ENCODE peak calls at places on chromosomes 1 and 21, in five cellular contexts. J is PC-3; H is upper lobe of right lung; U is CD8-positive, alpha-beta T cell; Z is cardiac muscle cell. P is an unnamed sample. For H3K4me1, the result is how much of the 10 kb centered on the place peaks cover.

GRCh38 chr1:170426596-170426995 is 105.4 kb upstream of the GORAB start:
- DNase-seq in J (no peak), H (no peak), U (no peak), Z (peak), P (no peak)

GRCh38 chr1:63214553-63214952 is 107.8 kb upstream of the FOXD3 start:
- DNase-seq in J (no peak), H (no peak), U (no peak), Z (no peak), P (no peak)

GRCh38 chr1:21816602-21817302 is 4.7 kb downstream of the LDLRAD2 start:
- DNase-seq in J (peak), H (no peak), U (no peak), Z (no peak), P (no peak)

GRCh38 chr1:243246916-243247315 is 8.2 kb downstream of the CEP170 start:
- DNase-seq in J (peak), H (no peak), U (no peak), Z (no peak), P (no peak)

GRCh38 chr1:159884296-159884695 is 15.7 kb downstream of the CFAP45 start:
- DNase-seq in J (no peak), H (no peak), U (no peak), Z (no peak), P (no peak)

GRCh38 chr1:116382857-116383256 is 9.8 kb downstream of the ATP1A1 start:
- DNase-seq in J (no peak), H (no peak), U (no peak), Z (peak), P (no peak)

GRCh38 chr1:107594541-107594940 is 370.4 kb downstream of the VAV3 start:
- DNase-seq in J (peak), H (no peak), U (no peak), Z (no peak), P (no peak)

GRCh38 chr1:217435159-217435558 is 195.7 kb downstream of the GPATCH2 start:
- DNase-seq in J (no peak), H (no peak), U (no peak), Z (no peak), P (no peak)

GRCh38 chr1:21706151-21706835 is 37.1 kb upstream of the RAP1GAP start:
- DNase-seq in J (no peak), H (no peak), U (no peak), Z (peak), P (no peak)

GRCh38 chr1:64186138-64186897 is 17.1 kb upstream of the UBE2U start:
- DNase-seq in J (no peak), H (peak), U (no peak), Z (peak), P (no peak)

GRCh38 chr1:14881775-14882672 is 271.5 kb upstream of the TMEM51 start:
- DNase-seq in J (no peak), H (no peak), U (no peak), Z (no peak), P (no peak)

GRCh38 chr1:94648225-94649007 is 106.9 kb upstream of the F3 start:
- DNase-seq in J (no peak), H (peak), U (no peak), Z (no peak), P (peak)

GRCh38 chr1:99645199-99645598 is 714 bp upstream of the PALMD start:
- DNase-seq in J (peak), H (no peak), U (no peak), Z (no peak), P (no peak)

GRCh38 chr1:186155594-186155993 is 219.5 kb downstream of the TPR start:
- DNase-seq in J (peak), H (no peak), U (no peak), Z (peak), P (no peak)

GRCh38 chr1:115089443-115090340 is at the start of gene TSPAN2:
- DNase-seq in J (peak), H (peak), U (peak), Z (peak), P (peak)

GRCh38 chr1:29698033-29698432 is 461.7 kb downstream of the PTPRU start:
- DNase-seq in J (peak), H (peak), U (no peak), Z (peak), P (no peak)

DNA sequence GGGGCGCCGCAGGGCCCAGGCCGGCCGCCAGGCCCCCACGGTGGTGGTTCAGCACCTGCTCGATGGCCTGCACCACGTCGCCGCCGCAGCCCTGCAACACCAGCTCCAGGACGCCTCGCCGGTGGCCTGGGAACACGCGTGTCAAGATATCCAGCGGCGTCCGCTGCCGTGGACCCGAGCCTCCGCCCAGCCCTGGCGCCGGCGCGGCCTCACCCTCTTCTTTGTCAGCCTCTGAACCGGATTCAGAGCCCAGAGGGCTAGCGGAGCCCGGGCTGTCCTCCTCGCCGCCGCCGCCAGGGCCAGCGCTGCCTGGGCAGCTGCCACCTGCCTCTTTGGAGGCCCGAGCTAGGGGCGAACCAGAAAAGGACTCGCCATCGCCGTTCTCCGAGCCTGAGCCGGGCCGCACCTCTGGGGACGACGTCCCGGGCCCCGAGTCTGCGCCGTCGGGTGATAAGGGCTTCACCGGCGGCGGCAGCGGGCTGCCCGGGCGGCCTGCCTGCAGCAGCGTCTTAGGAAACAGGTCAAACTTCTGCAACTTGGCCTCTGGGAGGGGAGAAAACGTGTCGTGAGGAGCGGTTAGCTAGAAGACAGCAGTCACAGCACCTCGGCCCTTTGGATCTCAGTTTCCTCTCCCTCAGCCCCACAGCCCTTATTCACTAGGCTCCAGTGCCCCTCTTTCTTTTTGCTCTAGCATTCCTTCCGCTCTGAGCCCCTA is 3.9 kb downstream of the DMRTA2 start:
- DNase-seq in J (no peak), H (no peak), U (no peak), Z (no peak), P (no peak)
- TF ChIP-seq CTCF in J (no peak), H (no peak), U (no peak), Z (no peak), P (no peak)

DNA sequence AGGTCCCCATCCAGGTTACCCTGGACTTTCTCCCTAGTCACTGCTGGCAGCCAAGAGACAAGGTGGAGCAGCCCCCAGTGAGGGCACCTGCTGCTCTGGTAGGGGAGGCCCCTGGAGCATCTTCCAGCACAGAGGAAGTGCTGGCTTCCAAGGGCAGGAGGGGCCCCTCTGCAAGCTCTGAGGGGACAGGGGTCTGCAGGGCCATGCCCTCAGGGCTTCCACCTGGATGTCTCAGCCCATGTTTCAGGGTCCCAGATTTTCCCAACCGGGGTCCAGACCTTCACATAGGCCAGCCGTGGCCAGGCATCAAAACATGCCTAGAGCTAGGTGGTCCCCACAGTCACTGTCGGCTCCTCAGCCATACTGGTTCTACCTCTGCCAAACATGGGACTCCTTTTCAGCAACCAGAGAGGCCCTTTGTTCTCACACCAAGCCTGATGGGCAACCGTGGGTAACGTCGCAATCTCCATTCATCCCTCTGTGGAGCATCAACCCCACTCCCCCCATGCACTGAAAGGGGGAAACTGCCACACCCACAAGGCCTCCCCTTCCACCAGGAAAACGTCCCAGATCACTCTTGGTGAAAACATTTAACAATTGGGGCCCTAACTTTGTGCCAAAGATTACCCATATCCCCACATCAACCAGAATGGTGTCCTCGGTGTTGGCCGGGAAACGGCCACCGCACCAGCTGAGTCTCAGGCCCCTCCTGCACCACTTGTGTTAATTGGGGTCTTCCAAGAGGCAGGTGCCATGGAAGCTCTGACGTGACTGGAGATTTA is 1.9 kb upstream of the COL6A2 start:
- DNase-seq in J (no peak), H (peak), U (peak), Z (no peak), P (no peak)
- H3K4me1 ChIP-seq in J (under half), H (under half), U (under half), Z (under half), P (under half)

DNA sequence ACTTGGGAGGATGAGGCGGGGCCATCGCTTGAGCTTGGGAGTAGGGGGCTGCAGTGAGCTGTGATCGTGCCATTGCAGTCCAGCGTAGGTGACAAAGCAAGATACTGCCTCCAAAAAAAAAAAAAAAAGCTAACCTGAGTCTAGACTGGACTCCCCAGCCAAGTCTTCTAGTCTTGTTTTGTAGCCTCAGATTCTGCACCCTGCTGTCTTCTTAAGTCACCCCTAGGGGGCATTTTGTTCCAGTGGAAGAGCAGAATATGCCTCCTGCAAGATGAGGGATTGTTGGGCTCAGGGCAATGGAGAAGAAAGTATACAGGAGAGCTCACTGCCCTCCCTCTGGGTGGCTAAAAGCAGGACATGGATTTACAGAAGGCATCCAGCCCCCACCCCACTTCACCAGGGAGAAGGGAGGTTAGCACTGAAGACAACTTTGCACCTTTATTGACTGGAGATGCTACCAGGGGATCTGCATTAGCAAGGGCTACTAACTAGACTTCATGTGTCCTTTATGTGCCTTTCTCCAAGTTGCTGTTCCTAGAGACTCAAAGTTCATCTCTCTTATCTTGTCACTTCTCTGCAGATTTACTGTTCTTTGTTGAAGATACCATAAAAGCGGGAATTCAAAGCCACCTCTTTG is 15.3 kb upstream of the RNF187 start:
- DNase-seq in J (peak), H (no peak), U (no peak), Z (peak), P (no peak)
- TF ChIP-seq CTCF in J (peak), H (peak), U (peak), Z (peak), P (no peak)

DNA sequence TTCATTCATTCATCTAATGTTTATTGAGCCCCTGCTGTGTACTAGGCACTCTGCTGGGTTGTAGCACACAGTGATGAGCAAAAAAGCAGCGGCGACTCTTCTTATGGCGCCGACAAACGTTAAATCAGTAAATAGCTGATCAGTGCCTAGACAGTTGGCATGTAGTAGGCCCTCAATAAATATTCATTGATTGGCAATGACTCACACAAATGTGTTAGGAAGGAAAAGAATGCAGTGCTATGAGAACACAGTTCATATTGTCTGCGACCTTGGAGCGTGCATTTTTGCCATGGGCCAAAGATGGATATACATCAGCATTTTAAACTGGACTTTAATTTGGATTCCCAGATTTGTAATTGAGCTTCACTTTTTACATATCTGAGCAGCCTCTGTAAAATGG is 52.0 kb downstream of the PRDM2 start:
- DNase-seq in J (no peak), H (no peak), U (no peak), Z (no peak), P (no peak)
- H3K4me1 ChIP-seq in J (under half), H (under half), U (half or more), Z (under half), P (under half)

GRCh38 chr1:155269381-155269780 is 3.9 kb downstream of the CLK2 start:
- DNase-seq in J (no peak), H (no peak), U (no peak), Z (no peak), P (no peak)

GRCh38 chr1:155272466-155273133 is 704 bp downstream of the CLK2 start:
- DNase-seq in J (peak), H (no peak), U (no peak), Z (no peak), P (no peak)

GRCh38 chr1:155268630-155269029 is 4.7 kb downstream of the CLK2 start:
- DNase-seq in J (no peak), H (no peak), U (no peak), Z (no peak), P (no peak)

GRCh38 chr1:155277070-155277895 is at the start of gene HCN3:
- DNase-seq in J (peak), H (peak), U (peak), Z (peak), P (peak)

DNA sequence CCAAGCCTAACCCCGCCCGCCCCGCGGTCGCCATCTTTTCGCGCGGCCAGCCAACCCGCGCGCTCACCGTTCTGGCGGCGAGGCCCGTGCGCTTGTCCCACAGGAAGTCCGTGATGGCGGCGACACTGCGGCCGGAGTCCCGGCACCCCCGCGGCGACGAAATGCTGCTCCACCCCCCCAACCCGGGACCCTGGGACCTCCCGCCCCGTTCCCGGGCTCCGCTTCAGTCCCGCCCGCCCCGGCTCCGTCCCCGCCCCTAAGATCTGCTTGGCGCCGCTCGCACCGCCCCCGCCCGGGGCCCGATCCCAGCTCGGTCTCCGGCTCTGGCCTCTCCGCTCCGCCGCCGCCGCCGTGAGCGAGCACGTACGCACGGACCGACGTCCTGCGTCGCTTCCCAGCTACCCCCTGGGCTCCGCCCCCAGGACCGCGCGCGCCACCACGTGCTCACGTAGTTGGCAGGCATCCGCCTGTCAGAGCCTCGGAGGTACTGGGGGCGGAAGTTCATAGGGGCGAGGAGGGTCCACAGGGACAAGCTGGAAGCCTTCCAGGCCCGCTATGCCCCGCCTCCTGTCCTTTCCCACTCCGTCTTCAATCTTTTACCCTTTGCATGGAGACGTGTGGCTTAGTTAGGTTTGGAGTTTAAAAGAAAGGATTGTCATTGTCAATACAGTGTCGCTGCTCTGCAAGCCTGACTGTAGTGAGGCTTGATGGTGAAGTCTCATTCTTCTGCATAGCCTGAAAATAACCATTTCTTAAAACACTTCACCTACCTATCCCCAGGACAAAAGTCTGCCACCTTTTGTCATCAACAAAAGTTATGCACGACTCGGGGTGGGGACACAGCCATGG is at the start of gene CLK2:
- DNase-seq in J (peak), H (peak), U (peak), Z (peak), P (peak)
- TF ChIP-seq CTCF in J (no peak), H (no peak), U (no peak), Z (no peak), P (no peak)

GRCh38 chr1:8873001-8873400 is 5.5 kb downstream of the ENO1 start:
- DNase-seq in J (no peak), H (no peak), U (no peak), Z (no peak), P (no peak)

GRCh38 chr1:8874230-8875201 is 4.0 kb downstream of the ENO1 start:
- DNase-seq in J (no peak), H (no peak), U (no peak), Z (no peak), P (no peak)

GRCh38 chr1:8873506-8874229 is 4.8 kb downstream of the ENO1 start:
- DNase-seq in J (peak), H (peak), U (peak), Z (no peak), P (peak)

GRCh38 chr1:8876099-8876496 is 2.4 kb downstream of the ENO1 start:
- DNase-seq in J (no peak), H (no peak), U (no peak), Z (no peak), P (no peak)

DNA sequence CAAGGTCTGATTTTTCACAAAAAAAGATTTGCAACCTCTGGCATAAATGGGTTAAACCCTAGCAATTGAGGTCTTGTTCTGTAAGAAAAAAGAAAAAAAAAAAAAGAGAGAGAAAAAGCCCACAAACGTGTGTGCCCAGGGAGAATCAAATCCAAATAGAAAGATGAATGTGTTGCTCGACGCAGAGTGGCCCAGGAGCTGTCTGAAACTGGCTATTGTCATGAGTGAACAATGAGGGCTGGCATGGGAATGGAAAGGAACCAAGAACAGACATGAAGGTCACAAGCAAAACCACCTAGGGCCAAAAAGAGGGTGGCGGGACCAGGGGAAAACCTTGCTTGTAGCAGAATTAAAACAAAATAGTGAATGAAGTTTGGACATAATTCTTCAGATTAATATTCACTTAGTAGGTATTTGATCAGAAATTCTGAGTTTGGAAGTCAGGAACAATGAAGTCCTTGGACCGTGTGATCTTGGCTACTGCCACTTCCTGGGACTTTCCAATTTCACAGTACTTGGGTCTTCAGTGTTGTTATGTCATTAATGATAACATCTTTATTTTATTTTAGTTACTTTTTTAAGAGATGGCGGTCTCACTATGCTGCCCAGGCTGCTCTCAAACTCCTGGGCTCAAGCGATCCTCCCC is 3.1 kb downstream of the ENO1 start:
- DNase-seq in J (no peak), H (no peak), U (no peak), Z (no peak), P (no peak)
- H3K4me1 ChIP-seq in J (half or more), H (half or more), U (half or more), Z (half or more), P (half or more)

DNA sequence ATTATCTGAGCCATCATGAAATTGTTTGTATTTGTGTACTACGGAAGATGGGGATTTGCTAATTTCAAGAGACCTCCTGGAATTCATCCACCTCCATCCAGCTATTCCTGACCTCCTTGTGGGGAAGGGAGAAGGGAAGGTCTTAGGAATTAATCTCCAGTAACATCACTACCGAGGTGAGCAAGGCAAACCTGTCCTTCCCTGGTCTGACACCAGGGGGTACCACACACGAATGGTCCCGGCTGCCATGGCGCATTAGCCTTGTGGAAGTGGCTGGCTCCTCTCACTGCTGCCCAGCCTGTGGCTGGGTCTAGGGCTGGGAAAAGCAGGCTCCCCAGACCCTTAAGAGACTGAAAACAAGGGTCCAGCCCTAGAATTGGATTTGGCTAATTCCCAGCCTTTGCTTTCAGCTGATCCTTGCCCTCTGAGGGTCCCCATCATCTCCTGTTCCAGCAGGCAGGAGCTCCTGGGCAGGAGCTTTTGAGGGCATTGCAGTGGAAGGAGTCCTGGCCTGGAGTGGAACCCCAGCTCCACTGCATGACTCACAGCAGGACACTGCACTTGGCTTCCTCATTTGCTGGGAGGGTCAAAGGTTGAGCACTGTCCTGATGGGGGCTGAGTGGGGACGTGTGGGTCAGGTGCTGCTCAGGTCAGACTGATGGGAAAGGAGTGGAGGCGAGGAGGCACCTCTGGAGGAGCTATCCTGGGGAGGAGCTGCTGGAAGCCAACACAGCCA is 34.8 kb downstream of the RIMS3 start:
- DNase-seq in J (peak), H (peak), U (no peak), Z (peak), P (no peak)
- TF ChIP-seq CTCF in J (peak), H (peak), U (no peak), Z (peak), P (no peak)

P was measured in RWPE2.